ENCODE peak calls at places on chromosomes 3 and 15, in four cellular contexts. B is H9, X is mesendoderm, C is neuronal stem cell. E is an unnamed sample.

GRCh38 chr3:30370681-30371271 is 235.6 kb upstream of the TGFBR2 start:
- DNase-seq in B (no peak), X (peak), C (no peak), E (no peak)

GRCh38 chr15:44222478-44222877 is 27.4 kb upstream of the FRMD5 start:
- DNase-seq in B (no peak), X (no peak), C (no peak), E (peak)

GRCh38 chr15:93141373-93141790 is 52.4 kb upstream of the RGMA start:
- DNase-seq in B (no peak), X (no peak), C (no peak), E (no peak)

GRCh38 chr3:48157950-48158376 is 30.3 kb downstream of the CDC25A start:
- DNase-seq in B (peak), X (peak), C (peak), E (peak)

GRCh38 chr3:72174043-72174442 is 389.1 kb upstream of the PROK2 start:
- DNase-seq in B (no peak), X (no peak), C (no peak), E (no peak)

GRCh38 chr15:97425596-97425995 is 534.9 kb upstream of the ARRDC4 start:
- DNase-seq in B (no peak), X (no peak), C (no peak), E (no peak)

GRCh38 chr3:142976621-142977398 is 13.3 kb upstream of the PAQR9 start:
- DNase-seq in B (peak), X (peak), C (no peak), E (peak)

GRCh38 chr3:32780735-32781210 is 37.0 kb upstream of the TRIM71 start:
- DNase-seq in B (peak), X (peak), C (peak), E (peak)

GRCh38 chr3:3806092-3806491 is 6.9 kb downstream of the LRRN1 start:
- DNase-seq in B (no peak), X (no peak), C (no peak), E (no peak)

GRCh38 chr3:117454236-117454635 is 744.7 kb downstream of the TUSC7 start:
- DNase-seq in B (no peak), X (peak), C (no peak), E (no peak)

GRCh38 chr15:79872358-79873017 is 24.3 kb downstream of the MTHFS start:
- DNase-seq in B (peak), X (peak), C (no peak), E (peak)

GRCh38 chr3:188624384-188624783 is 470.4 kb downstream of the LPP start:
- DNase-seq in B (no peak), X (no peak), C (no peak), E (peak)

GRCh38 chr15:41806291-41807181 is 21.4 kb upstream of the JMJD7 start:
- DNase-seq in B (peak), X (no peak), C (no peak), E (no peak)

GRCh38 chr3:71885001-71885400 is 100.1 kb upstream of the PROK2 start:
- DNase-seq in B (no peak), X (peak), C (peak), E (no peak)

GRCh38 chr3:16398542-16399126 is 114.9 kb downstream of the RFTN1 start:
- DNase-seq in B (no peak), X (no peak), C (no peak), E (no peak)
- H4K8ac ChIP-seq in B (no peak), X (no peak), C (no peak), E (peak)

GRCh38 chr15:68334661-68335124 is 57.1 kb downstream of the FEM1B start:
- DNase-seq in B (no peak), X (no peak), C (no peak), E (peak)
- H4K8ac ChIP-seq in B (no peak), X (no peak), C (no peak), E (no peak)

GRCh38 chr3:46979958-46980497 is 562 bp downstream of the NBEAL2 start:
- DNase-seq in B (no peak), X (no peak), C (no peak), E (no peak)

GRCh38 chr3:46977811-46978195 is 1.3 kb upstream of the CCDC12 start:
- DNase-seq in B (no peak), X (no peak), C (no peak), E (no peak)

GRCh38 chr3:46976326-46977190 is at the start of gene CCDC12:
- DNase-seq in B (peak), X (peak), C (peak), E (peak)

GRCh38 chr3:46978985-46979944 is at the start of gene NBEAL2:
- DNase-seq in B (peak), X (peak), C (peak), E (peak)

DNA sequence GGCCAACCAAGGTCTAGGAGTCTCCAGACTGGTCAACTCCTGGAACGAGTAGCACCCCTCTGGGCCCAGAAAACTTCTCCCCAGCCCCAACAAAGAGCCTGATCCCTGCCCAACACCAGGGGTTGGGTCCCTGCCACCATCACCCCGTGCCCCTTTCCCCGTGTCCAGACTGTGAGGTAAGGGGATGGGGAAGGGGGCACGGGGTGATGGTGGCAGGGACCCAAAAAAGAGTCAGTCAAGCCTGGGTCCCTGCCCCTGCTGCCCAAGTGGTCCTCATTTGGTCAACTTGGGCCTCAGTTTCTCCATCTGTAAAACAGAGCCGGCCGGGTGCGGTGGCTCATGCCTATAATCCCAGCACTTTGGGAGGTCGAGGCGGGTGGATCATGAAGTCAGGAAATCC is 1.1 kb upstream of the NBEAL2 start:
- DNase-seq in B (no peak), X (no peak), C (no peak), E (no peak)
- H4K8ac ChIP-seq in B (no peak), X (no peak), C (no peak), E (peak)

GRCh38 chr3:197718904-197719303 is 17.8 kb downstream of the RUBCN start:
- DNase-seq in B (no peak), X (peak), C (no peak), E (peak)

GRCh38 chr3:197709135-197709534 is 27.6 kb downstream of the RUBCN start:
- DNase-seq in B (no peak), X (no peak), C (no peak), E (no peak)

GRCh38 chr3:197711973-197712707 is 24.6 kb downstream of the RUBCN start:
- DNase-seq in B (peak), X (peak), C (peak), E (peak)

GRCh38 chr3:197714251-197714650 is 22.5 kb downstream of the RUBCN start:
- DNase-seq in B (no peak), X (no peak), C (no peak), E (no peak)

GRCh38 chr3:197713477-197713822 is 23.3 kb downstream of the RUBCN start:
- DNase-seq in B (no peak), X (no peak), C (no peak), E (no peak)
- H4K8ac ChIP-seq in B (no peak), X (no peak), C (no peak), E (peak)

GRCh38 chr3:160935413-160936095 is 169.6 kb downstream of the B3GALNT1 start:
- DNase-seq in B (no peak), X (no peak), C (no peak), E (no peak)
- H4K8ac ChIP-seq in B (no peak), X (no peak), C (no peak), E (no peak)